ENCODE peak calls at places on chromosomes 7 and 10, in eight cellular contexts. One of them, this sample, is unnamed.

GRCh38 chr7:106482091-106482490 is 178.9 kb downstream of the CCDC71L start:
- DNase-seq in effector CD8-positive, alpha-beta T cell: no peak
- DNase-seq in naive thymus-derived CD8-positive, alpha-beta T cell: no peak
- DNase-seq in neuronal stem cell: no peak
- DNase-seq in IMR-90: no peak
- DNase-seq in amniotic stem cell: no peak
- DNase-seq in NCI-H510A treated with DMSO at 0.1 percent for 48 hours: no peak
- DNase-seq in neural progenitor cell: no peak
- DNase-seq in this sample: no peak

GRCh38 chr10:97683556-97684357 is 3.3 kb downstream of the AVPI1 start:
- DNase-seq in effector CD8-positive, alpha-beta T cell: no peak
- DNase-seq in naive thymus-derived CD8-positive, alpha-beta T cell: no peak
- DNase-seq in neuronal stem cell: no peak
- DNase-seq in IMR-90: peak; percentile 70
- DNase-seq in amniotic stem cell: no peak
- DNase-seq in NCI-H510A treated with DMSO at 0.1 percent for 48 hours: peak; percentile 5
- DNase-seq in neural progenitor cell: no peak
- DNase-seq in this sample: no peak

GRCh38 chr10:119190353-119190752 is 11.7 kb upstream of the PRDX3 start:
- DNase-seq in effector CD8-positive, alpha-beta T cell: no peak
- DNase-seq in naive thymus-derived CD8-positive, alpha-beta T cell: no peak
- DNase-seq in neuronal stem cell: no peak
- DNase-seq in IMR-90: peak; percentile 99
- DNase-seq in amniotic stem cell: peak; percentile 91
- DNase-seq in NCI-H510A treated with DMSO at 0.1 percent for 48 hours: no peak
- DNase-seq in neural progenitor cell: peak; percentile 48
- DNase-seq in this sample: no peak

GRCh38 chr7:34133356-34133982 is 228.1 kb downstream of the BMPER start:
- DNase-seq in effector CD8-positive, alpha-beta T cell: no peak
- DNase-seq in naive thymus-derived CD8-positive, alpha-beta T cell: no peak
- DNase-seq in neuronal stem cell: no peak
- DNase-seq in IMR-90: peak; percentile 95
- DNase-seq in amniotic stem cell: peak; percentile 57
- DNase-seq in NCI-H510A treated with DMSO at 0.1 percent for 48 hours: no peak
- DNase-seq in neural progenitor cell: no peak
- DNase-seq in this sample: no peak

GRCh38 chr10:46094197-46094500 is 48.1 kb upstream of the MSMB start:
- DNase-seq in effector CD8-positive, alpha-beta T cell: no peak
- DNase-seq in naive thymus-derived CD8-positive, alpha-beta T cell: no peak
- DNase-seq in neuronal stem cell: no peak
- DNase-seq in IMR-90: no peak
- DNase-seq in amniotic stem cell: no peak
- DNase-seq in NCI-H510A treated with DMSO at 0.1 percent for 48 hours: no peak
- DNase-seq in neural progenitor cell: no peak
- DNase-seq in this sample: no peak

GRCh38 chr7:144594580-144594979 is 191.1 kb upstream of the NOBOX start:
- DNase-seq in effector CD8-positive, alpha-beta T cell: no peak
- DNase-seq in naive thymus-derived CD8-positive, alpha-beta T cell: no peak
- DNase-seq in neuronal stem cell: no peak
- DNase-seq in IMR-90: no peak
- DNase-seq in amniotic stem cell: no peak
- DNase-seq in NCI-H510A treated with DMSO at 0.1 percent for 48 hours: no peak
- DNase-seq in neural progenitor cell: no peak
- DNase-seq in this sample: no peak

GRCh38 chr7:101757879-101758278 is 59.5 kb upstream of the CUX1 start:
- DNase-seq in effector CD8-positive, alpha-beta T cell: no peak
- DNase-seq in naive thymus-derived CD8-positive, alpha-beta T cell: no peak
- DNase-seq in neuronal stem cell: no peak
- DNase-seq in IMR-90: no peak
- DNase-seq in amniotic stem cell: no peak
- DNase-seq in NCI-H510A treated with DMSO at 0.1 percent for 48 hours: no peak
- DNase-seq in neural progenitor cell: no peak
- DNase-seq in this sample: no peak

GRCh38 chr7:156470399-156471320 is 169.9 kb upstream of the RNF32 start:
- DNase-seq in effector CD8-positive, alpha-beta T cell: no peak
- DNase-seq in naive thymus-derived CD8-positive, alpha-beta T cell: no peak
- DNase-seq in neuronal stem cell: no peak
- DNase-seq in IMR-90: no peak
- DNase-seq in amniotic stem cell: no peak
- DNase-seq in NCI-H510A treated with DMSO at 0.1 percent for 48 hours: no peak
- DNase-seq in neural progenitor cell: no peak
- DNase-seq in this sample: no peak

GRCh38 chr7:8161398-8161828 is 100.6 kb downstream of the ICA1 start:
- DNase-seq in effector CD8-positive, alpha-beta T cell: no peak
- DNase-seq in naive thymus-derived CD8-positive, alpha-beta T cell: no peak
- DNase-seq in neuronal stem cell: no peak
- DNase-seq in IMR-90: no peak
- DNase-seq in amniotic stem cell: no peak
- DNase-seq in NCI-H510A treated with DMSO at 0.1 percent for 48 hours: no peak
- DNase-seq in neural progenitor cell: no peak
- DNase-seq in this sample: no peak

GRCh38 chr10:118835682-118836326 is 81.0 kb upstream of the CACUL1 start:
- DNase-seq in effector CD8-positive, alpha-beta T cell: no peak
- DNase-seq in naive thymus-derived CD8-positive, alpha-beta T cell: no peak
- DNase-seq in neuronal stem cell: no peak
- DNase-seq in IMR-90: no peak
- DNase-seq in amniotic stem cell: no peak
- DNase-seq in NCI-H510A treated with DMSO at 0.1 percent for 48 hours: no peak
- DNase-seq in neural progenitor cell: no peak
- DNase-seq in this sample: no peak

This sample was measured in naive B cell.